ENCODE peak calls at places on chromosomes 11 and 22, in seven cellular contexts. I, H, X, B, T, U and J are unnamed samples.

GRCh38 chr11:111200010-111200534 is 45.5 kb upstream of the POU2AF2 start:
- DNase-seq in I (no peak), H (no peak), X (no peak), B (no peak), T (no peak), U (no peak), J (no peak)

GRCh38 chr11:43681543-43681942 is 1.0 kb downstream of the HSD17B12 start:
- DNase-seq in I (no peak), H (peak), X (no peak), B (no peak), T (no peak), U (no peak), J (no peak)

GRCh38 chr11:117023178-117023577 is 75.0 kb downstream of the SIK3 start:
- DNase-seq in I (no peak), H (no peak), X (no peak), B (no peak), T (no peak), U (no peak), J (no peak)

GRCh38 chr22:47040486-47041145 is 278.2 kb downstream of the TBC1D22A start:
- DNase-seq in I (no peak), H (no peak), X (no peak), B (peak), T (no peak), U (peak), J (no peak)

GRCh38 chr22:22201925-22202343 is 42.7 kb upstream of the VPREB1 start:
- DNase-seq in I (no peak), H (no peak), X (no peak), B (no peak), T (no peak), U (no peak), J (no peak)

GRCh38 chr11:17581732-17582053 is 34.6 kb downstream of the OTOG start:
- DNase-seq in I (peak), H (no peak), X (no peak), B (no peak), T (no peak), U (peak), J (no peak)

GRCh38 chr11:97525273-97525672 is 1135.5 kb downstream of the JRKL start:
- DNase-seq in I (no peak), H (peak), X (no peak), B (no peak), T (no peak), U (no peak), J (no peak)

GRCh38 chr22:40175571-40176105 is 2.1 kb upstream of the TNRC6B start:
- DNase-seq in I (no peak), H (no peak), X (no peak), B (no peak), T (no peak), U (no peak), J (no peak)

GRCh38 chr11:134511255-134511654 is 99.2 kb upstream of the B3GAT1 start:
- DNase-seq in I (no peak), H (no peak), X (no peak), B (no peak), T (no peak), U (no peak), J (no peak)

GRCh38 chr11:35144811-35145210 is 5.8 kb downstream of the CD44 start:
- DNase-seq in I (no peak), H (peak), X (no peak), B (no peak), T (no peak), U (no peak), J (no peak)

GRCh38 chr11:68505596-68505995 is 45.0 kb downstream of the PPP6R3 start:
- DNase-seq in I (no peak), H (peak), X (no peak), B (no peak), T (no peak), U (no peak), J (no peak)

GRCh38 chr11:69646493-69647201 is 5.7 kb downstream of the CCND1 start:
- DNase-seq in I (no peak), H (no peak), X (no peak), B (peak), T (no peak), U (peak), J (no peak)
- H3K27ac ChIP-seq in I (no peak), H (no peak), X (no peak), B (no peak), T (no peak), U (no peak), J (no peak)

GRCh38 chr22:37519268-37520195 is at the start of gene CARD10:
- DNase-seq in I (no peak), H (peak), X (peak), B (peak), T (no peak), U (no peak), J (no peak)
- H3K27ac ChIP-seq in I (peak), H (no peak), X (no peak), B (peak), T (no peak), U (peak), J (no peak)

DNA sequence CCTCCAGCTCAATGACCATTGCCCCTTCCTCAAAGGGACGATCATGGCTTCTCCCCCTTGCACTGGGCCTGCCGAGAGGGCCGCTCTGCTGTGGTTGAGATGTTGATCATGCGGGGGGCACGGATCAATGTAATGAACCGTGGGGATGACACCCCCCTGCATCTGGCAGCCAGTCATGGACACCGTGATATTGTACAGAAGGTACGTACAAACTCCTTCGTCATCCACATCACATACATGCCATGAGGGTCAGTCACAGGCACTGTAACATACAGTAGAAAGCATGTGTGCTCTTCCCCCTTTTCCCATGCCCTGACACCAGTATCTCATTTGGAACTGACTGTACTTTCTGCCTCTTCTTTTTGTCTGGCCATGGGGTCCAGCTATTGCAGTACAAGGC is 4.0 kb downstream of the TAF10 start:
- DNase-seq in I (no peak), H (no peak), X (no peak), B (no peak), T (no peak), U (peak), J (no peak)
- H3K27ac ChIP-seq in I (peak), H (peak), X (no peak), B (peak), T (peak), U (peak), J (no peak)

GRCh38 chr11:58769308-58769707 is 37.6 kb upstream of the GLYAT start:
- DNase-seq in I (no peak), H (no peak), X (no peak), B (no peak), T (no peak), U (no peak), J (no peak)

GRCh38 chr11:58770166-58770565 is 38.4 kb upstream of the GLYAT start:
- DNase-seq in I (no peak), H (no peak), X (no peak), B (no peak), T (no peak), U (no peak), J (no peak)

GRCh38 chr11:58771458-58771855 is 39.7 kb upstream of the GLYAT start:
- DNase-seq in I (no peak), H (no peak), X (no peak), B (no peak), T (no peak), U (no peak), J (no peak)

GRCh38 chr11:58772719-58773285 is 41.1 kb upstream of the GLYAT start:
- DNase-seq in I (no peak), H (no peak), X (no peak), B (no peak), T (no peak), U (no peak), J (no peak)

DNA sequence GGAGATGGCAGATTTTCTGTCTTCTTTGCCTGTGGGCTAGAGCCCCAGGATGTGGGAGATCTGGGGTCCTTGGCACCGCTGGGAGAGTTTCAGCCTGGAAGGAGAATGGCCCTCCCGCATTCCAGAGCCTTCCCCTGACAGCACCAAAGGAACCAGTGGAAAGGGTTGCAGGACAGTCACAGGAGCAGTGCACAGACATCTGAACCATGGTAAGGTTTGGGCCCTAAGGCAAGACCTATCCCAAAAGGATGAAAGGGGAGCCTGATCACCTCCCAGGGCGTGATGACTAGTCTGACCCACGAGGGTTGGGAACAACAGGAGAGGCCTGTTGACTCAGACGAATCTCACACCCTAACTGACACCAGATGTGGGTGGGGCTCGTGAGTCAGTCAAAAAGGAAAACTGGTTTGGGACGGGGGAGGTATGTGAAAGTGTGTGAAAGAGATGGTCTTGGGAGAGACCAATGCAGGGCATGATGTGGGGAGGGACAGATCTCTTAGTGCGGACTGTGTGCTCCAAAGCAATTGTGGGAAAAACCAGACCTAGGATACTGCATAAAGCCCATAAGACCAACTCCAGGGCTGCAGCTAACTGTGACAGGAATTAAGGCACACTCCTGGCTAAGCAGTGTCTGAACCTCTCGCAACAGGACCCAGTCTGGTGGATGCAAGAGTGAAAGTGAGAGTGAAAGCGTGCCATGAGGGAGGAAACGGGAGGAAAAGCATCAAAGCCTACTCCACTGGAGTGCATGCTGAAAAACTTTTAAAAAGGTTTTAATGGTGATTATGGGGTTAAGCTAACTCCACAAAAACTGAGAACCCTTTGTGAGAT is 39.1 kb upstream of the GLYAT start:
- DNase-seq in I (no peak), H (peak), X (no peak), B (no peak), T (no peak), U (no peak), J (no peak)
- H3K27ac ChIP-seq in I (peak), H (no peak), X (no peak), B (no peak), T (no peak), U (no peak), J (no peak)

DNA sequence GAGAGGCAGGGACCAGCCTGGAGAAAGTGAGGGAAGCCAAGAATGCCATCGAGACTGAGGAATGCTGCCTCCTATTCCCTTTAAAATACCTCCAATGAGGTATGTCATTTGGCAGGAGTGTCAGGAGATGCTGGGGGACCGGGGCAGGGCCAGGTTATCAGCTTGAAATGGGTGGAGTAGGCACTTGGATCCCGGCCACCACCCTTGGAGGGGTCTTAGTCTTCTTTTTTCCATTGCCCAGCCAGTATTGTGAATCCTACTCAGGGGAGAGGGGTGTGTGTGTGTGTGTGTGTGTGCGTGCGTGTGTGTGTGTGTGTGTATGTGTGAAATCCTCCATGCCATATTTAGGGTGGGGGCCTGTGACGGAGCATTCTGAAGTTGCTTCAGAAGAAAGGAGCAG is 116.2 kb downstream of the ZBTB16 start:
- DNase-seq in I (no peak), H (no peak), X (no peak), B (no peak), T (no peak), U (no peak), J (no peak)
- H3K27ac ChIP-seq in I (no peak), H (no peak), X (no peak), B (peak), T (no peak), U (peak), J (no peak)

DNA sequence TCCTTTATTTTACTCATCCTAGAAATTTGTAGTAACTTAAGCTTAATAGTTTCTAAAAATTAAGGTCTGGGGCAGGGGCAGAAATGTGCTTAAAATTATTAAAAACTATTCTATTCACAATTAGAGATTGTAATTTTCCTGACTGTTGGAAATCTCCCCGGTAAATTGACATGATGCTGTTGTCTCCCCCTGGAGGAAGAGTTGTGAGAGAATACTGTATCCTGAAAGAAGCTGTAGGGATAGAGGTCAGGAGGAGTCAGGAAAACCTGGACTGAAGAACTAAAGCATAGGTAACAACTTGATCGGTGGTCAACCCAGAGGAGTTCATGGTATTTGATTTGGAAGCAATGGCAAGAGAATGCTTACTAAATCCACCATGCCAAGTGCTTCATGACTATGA is 16.2 kb upstream of the ESAM start:
- DNase-seq in I (no peak), H (no peak), X (no peak), B (no peak), T (no peak), U (no peak), J (no peak)
- H3K27ac ChIP-seq in I (no peak), H (no peak), X (no peak), B (no peak), T (no peak), U (no peak), J (no peak)

GRCh38 chr11:119985551-119985950 is 152.4 kb downstream of the TRIM29 start:
- DNase-seq in I (no peak), H (no peak), X (no peak), B (no peak), T (no peak), U (no peak), J (no peak)

GRCh38 chr11:119982517-119983239 is 155.2 kb downstream of the TRIM29 start:
- DNase-seq in I (no peak), H (peak), X (no peak), B (no peak), T (no peak), U (no peak), J (no peak)

GRCh38 chr11:119980431-119980830 is 157.5 kb downstream of the TRIM29 start:
- DNase-seq in I (no peak), H (no peak), X (no peak), B (no peak), T (no peak), U (no peak), J (no peak)

GRCh38 chr11:119983816-119984215 is 154.1 kb downstream of the TRIM29 start:
- DNase-seq in I (no peak), H (no peak), X (no peak), B (no peak), T (no peak), U (no peak), J (no peak)

GRCh38 chr11:119983240-119983732 is 154.6 kb downstream of the TRIM29 start:
- DNase-seq in I (no peak), H (no peak), X (no peak), B (no peak), T (no peak), U (no peak), J (no peak)
- H3K27ac ChIP-seq in I (no peak), H (no peak), X (no peak), B (no peak), T (no peak), U (no peak), J (no peak)

DNA sequence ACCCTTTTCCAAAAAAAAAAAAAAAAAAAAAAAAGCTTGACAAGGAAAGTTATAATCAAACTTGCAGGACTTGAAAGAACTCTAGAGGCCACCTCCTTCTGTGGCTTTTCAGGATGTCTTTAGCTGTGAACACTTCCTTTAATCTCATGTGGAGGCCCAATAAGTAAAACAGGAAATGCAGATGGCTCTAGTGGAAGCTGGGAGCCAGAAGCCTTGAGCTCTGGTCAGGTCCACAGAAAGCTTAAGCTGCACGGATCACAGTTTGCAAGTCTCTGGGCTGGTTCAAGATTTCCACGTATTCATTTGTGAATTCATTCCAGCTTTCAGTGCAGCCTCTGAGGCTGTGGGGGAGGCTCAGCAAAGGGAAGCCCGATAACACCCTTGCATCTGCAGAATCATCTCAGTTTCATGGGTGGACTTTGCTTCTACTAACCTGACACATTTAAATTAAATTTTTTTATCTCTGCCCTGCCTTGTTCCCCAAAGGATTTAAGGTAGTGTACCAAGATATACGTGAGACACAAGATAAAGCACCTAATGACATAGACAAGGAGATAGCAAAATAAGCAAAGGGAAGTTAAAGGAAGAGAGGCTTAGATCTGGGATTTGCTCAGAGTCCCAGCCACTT is 65.6 kb downstream of the ISX start:
- DNase-seq in I (no peak), H (no peak), X (no peak), B (no peak), T (no peak), U (peak), J (no peak)
- H3K27ac ChIP-seq in I (no peak), H (no peak), X (no peak), B (no peak), T (no peak), U (no peak), J (no peak)

GRCh38 chr11:1302041-1302460 is 7.4 kb downstream of the TOLLIP start:
- DNase-seq in I (peak), H (no peak), X (no peak), B (no peak), T (no peak), U (peak), J (no peak)
- H3K27ac ChIP-seq in I (no peak), H (no peak), X (no peak), B (peak), T (no peak), U (peak), J (no peak)